ENCODE peak calls at places on chromosomes 6 and 20, in four cellular contexts. T is GM12878, Z is K562, Y is HL-60. A is an unnamed sample.

GRCh38 chr6:145544031-145544430 is 191.3 kb downstream of the EPM2A start:
- DNase-seq in Z (no peak), T (no peak), Y (no peak), A (no peak)

GRCh38 chr20:44171775-44172571 is 15.0 kb downstream of the JPH2 start:
- DNase-seq in Y (no peak), Z (no peak), T (no peak), A (no peak)

GRCh38 chr6:110890288-110890687 is 15.7 kb downstream of the AMD1 start:
- DNase-seq in Z (no peak), T (no peak), Y (no peak), A (no peak)

GRCh38 chr6:136544326-136544725 is 5.9 kb downstream of the MAP7 start:
- DNase-seq in T (no peak), Y (no peak), Z (no peak), A (no peak)

GRCh38 chr6:35725721-35726438 is 11.0 kb upstream of the ARMC12 start:
- DNase-seq in Y (peak), Z (no peak), T (no peak), A (no peak)

GRCh38 chr6:19804362-19805145 is 32.6 kb upstream of the ID4 start:
- DNase-seq in Y (peak), Z (peak), T (no peak), A (peak)

GRCh38 chr6:86456786-86457185 is 480.5 kb upstream of the HTR1E start:
- DNase-seq in Y (no peak), T (no peak), Z (no peak), A (no peak)

GRCh38 chr6:167115054-167115453 is 7.8 kb upstream of the CCR6 start:
- DNase-seq in T (no peak), Y (no peak), Z (no peak), A (no peak)

GRCh38 chr6:86937219-86938079 is at the start of gene HTR1E:
- DNase-seq in Y (no peak), T (no peak), Z (peak), A (peak)

GRCh38 chr6:14354919-14355572 is 237.5 kb downstream of the CD83 start:
- DNase-seq in Y (peak), Z (no peak), T (no peak), A (no peak)

GRCh38 chr6:28597217-28597835 is 71.6 kb downstream of the GPX5 start:
- DNase-seq in T (no peak), Y (no peak), Z (no peak), A (no peak)

GRCh38 chr6:137989696-137990095 is 117.5 kb downstream of the PERP start:
- DNase-seq in T (no peak), Z (no peak), Y (no peak), A (no peak)

GRCh38 chr6:5214570-5215052 is 46.1 kb downstream of the LYRM4 start:
- DNase-seq in T (no peak), Y (peak), Z (peak), A (no peak)

GRCh38 chr6:139973602-139974373 is 599.3 kb upstream of the CITED2 start:
- DNase-seq in Z (no peak), Y (no peak), T (no peak), A (no peak)

GRCh38 chr6:137734875-137735182 is 132.2 kb upstream of the TNFAIP3 start:
- DNase-seq in Y (peak), T (no peak), Z (no peak), A (no peak)

GRCh38 chr6:36829919-36830544 is 9.2 kb downstream of the CPNE5 start:
- DNase-seq in Y (no peak), T (no peak), Z (no peak), A (no peak)

GRCh38 chr6:117906905-117907599 is at the start of gene SLC35F1:
- DNase-seq in Z (peak), Y (no peak), T (no peak), A (peak)

GRCh38 chr6:842141-842540 is 149.2 kb upstream of the EXOC2 start:
- DNase-seq in Z (no peak), Y (no peak), T (no peak), A (no peak)

GRCh38 chr6:34908194-34908593 is 19.1 kb downstream of the ANKS1A start:
- DNase-seq in Y (no peak), T (no peak), Z (no peak), A (no peak)

GRCh38 chr6:163748886-163749285 is 334.4 kb downstream of the QKI start:
- DNase-seq in T (no peak), Z (no peak), Y (no peak), A (no peak)

GRCh38 chr20:25253606-25254275 is 5.9 kb downstream of the PYGB start:
- DNase-seq in T (no peak), Y (no peak), Z (no peak), A (no peak)

GRCh38 chr20:47985092-47985850 is 200.0 kb upstream of the SULF2 start:
- DNase-seq in T (no peak), Y (no peak), Z (peak), A (no peak)

GRCh38 chr6:109527989-109528388 is 45.0 kb upstream of the ZBTB24 start:
- DNase-seq in Z (peak), T (no peak), Y (no peak), A (no peak)

GRCh38 chr6:9437836-9438235 is 977.0 kb downstream of the TFAP2A start:
- DNase-seq in Z (no peak), T (no peak), Y (no peak), A (no peak)

GRCh38 chr6:164200071-164200470 is 785.6 kb downstream of the QKI start:
- DNase-seq in T (no peak), Y (no peak), Z (no peak), A (no peak)

GRCh38 chr6:18264338-18265098 is at the start of gene DEK:
- DNase-seq in Y (peak), T (no peak), Z (peak), A (peak)

GRCh38 chr6:3319801-3320200 is 61.1 kb downstream of the PSMG4 start:
- DNase-seq in T (no peak), Y (no peak), Z (no peak), A (no peak)

GRCh38 chr6:87029711-87030314 is 65.1 kb downstream of the CGA start:
- DNase-seq in Y (peak), Z (peak), T (no peak), A (no peak)

GRCh38 chr6:32355018-32355417 is 16.7 kb downstream of the TSBP1 start:
- DNase-seq in T (no peak), Y (no peak), Z (no peak), A (no peak)

GRCh38 chr6:76326866-76327265 is 254.4 kb upstream of the IMPG1 start:
- DNase-seq in T (no peak), Y (no peak), Z (no peak), A (no peak)

DNA sequence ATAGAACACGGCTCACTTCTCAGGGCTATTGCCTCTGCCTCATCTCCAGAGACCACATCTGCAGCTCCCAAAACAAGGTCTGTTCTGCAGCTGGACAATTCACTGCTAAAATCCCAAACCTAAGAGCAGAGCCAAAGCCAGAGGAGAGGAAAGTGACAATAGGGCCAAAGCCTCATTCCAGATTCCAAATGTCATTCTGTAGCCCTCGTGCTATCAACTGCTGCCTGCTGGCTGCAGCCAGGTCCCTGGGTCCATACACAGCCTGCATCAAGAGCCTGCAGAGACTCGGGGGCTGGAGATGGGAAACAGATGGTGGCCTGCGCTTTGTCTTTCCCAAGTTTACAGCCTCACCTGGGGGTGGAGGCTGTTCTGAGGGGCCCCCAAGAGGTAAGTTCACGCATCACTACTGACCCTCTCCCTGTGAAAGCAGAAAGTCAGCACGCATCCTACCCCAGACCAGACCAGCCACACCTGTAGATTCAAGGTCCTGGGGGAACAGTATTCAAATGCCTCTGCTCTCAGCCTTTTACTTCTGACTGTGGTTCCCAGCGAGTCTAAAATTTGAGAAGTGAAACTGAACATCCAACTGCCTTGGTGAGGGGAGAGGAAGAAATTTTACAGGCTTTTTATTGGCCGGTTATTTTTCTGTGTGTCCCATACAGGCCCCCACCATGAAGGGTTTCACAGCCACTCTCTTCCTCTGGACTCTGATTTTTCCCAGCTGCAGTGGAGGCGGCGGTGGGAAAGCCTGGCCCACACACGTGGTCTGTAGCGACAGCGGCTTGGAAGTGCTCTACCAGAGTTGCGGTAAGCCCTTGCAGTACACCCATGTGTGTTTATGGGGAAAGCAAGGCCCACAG is at the start of gene LY86:
- DNase-seq in T (peak), Z (no peak), Y (no peak), A (no peak)
- TF ChIP-seq SPI1 in T (peak), Z (no peak), Y (no peak), A (peak)

GRCh38 chr6:148147431-148147830 is 195.2 kb upstream of the SASH1 start:
- DNase-seq in T (no peak), Y (no peak), Z (no peak), A (no peak)

GRCh38 chr6:148157841-148158240 is 184.8 kb upstream of the SASH1 start:
- DNase-seq in Z (no peak), T (no peak), Y (no peak), A (no peak)

GRCh38 chr6:148146717-148147116 is 195.9 kb upstream of the SASH1 start:
- DNase-seq in T (no peak), Y (no peak), Z (no peak), A (no peak)

GRCh38 chr6:148154648-148155047 is 188.0 kb upstream of the SASH1 start:
- DNase-seq in T (no peak), Y (no peak), Z (no peak), A (no peak)

GRCh38 chr6:148152244-148152643 is 190.4 kb upstream of the SASH1 start:
- DNase-seq in Y (no peak), Z (no peak), T (no peak), A (no peak)
- TF ChIP-seq SPI1 in Y (no peak), Z (no peak), T (no peak), A (no peak)

GRCh38 chr6:84731901-84732300 is 32.5 kb downstream of the TBX18 start:
- DNase-seq in T (no peak), Y (no peak), Z (no peak), A (no peak)
- TF ChIP-seq SPI1 in T (no peak), Y (no peak), Z (no peak), A (no peak)

DNA sequence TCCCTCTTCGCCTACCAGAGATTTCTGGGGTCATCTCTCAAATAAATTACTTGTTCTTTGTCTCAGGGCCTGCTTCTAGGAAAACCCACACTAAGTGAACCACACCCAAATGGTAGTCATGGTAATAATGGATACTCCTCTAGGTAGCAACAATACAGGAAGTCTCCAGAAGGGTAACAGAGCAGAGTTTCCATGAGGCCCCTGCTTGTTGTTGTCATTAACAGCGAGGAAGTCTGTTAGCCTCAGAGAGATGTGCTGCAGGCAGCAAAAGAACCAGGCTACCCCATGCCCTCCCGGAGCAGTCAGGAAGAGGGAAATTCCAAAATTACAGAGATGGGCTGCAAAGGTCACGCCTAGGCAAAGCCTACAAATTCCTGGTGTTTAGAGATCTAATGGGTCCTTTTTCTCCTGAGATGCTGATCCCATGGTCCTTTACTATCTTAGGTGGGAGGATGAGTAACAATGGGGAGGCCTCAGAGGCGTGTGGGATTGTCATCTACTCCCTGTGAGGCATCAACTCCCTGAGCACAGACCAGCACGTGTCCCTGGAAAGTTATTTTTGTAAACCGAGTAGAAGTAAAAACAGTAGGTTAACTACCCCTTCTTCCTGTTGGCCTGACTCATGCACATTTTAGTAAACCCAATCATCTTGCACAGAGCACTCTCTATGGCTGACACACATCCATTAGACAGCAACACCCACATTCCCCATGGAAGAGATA is 10.1 kb downstream of the ISM1 start:
- DNase-seq in Y (no peak), T (no peak), Z (no peak), A (no peak)
- TF ChIP-seq SPI1 in Y (no peak), T (no peak), Z (no peak), A (no peak)

A was measured in GM12891.